ENCODE peak calls at places on chromosomes 7 and 10, in eight cellular contexts. D, Z, N, R, U, S, J and A are unnamed samples.

GRCh38 chr7:79386688-79387422 is 66.6 kb downstream of the MAGI2 start:
- DNase-seq in D (no peak), Z (no peak), N (peak; percentile 31), R (no peak), U (no peak), S (no peak), J (no peak), A (no peak)

GRCh38 chr7:90594791-90595317 is 1.3 kb upstream of the CDK14 start:
- DNase-seq in D (no peak), Z (no peak), N (peak; percentile 35), R (no peak), U (no peak), S (no peak), J (no peak), A (peak; percentile 6)

GRCh38 chr10:116849271-116850057 is at the start of gene ENO4:
- DNase-seq in D (peak; percentile 83), Z (peak; percentile 75), N (peak; percentile 23), R (peak; percentile 70), U (peak; percentile 63), S (peak; percentile 71), J (peak; percentile 72), A (peak; percentile 81)

GRCh38 chr10:96758423-96758822 is 38.1 kb upstream of the PIK3AP1 start:
- DNase-seq in D (no peak), Z (no peak), N (no peak), R (no peak), U (no peak), S (no peak), J (no peak), A (no peak)

GRCh38 chr7:29557954-29558353 is 5.7 kb upstream of the PRR15 start:
- DNase-seq in D (no peak), Z (no peak), N (no peak), R (no peak), U (no peak), S (no peak), J (peak; percentile 20), A (no peak)

GRCh38 chr7:151244156-151244870 is 4.2 kb downstream of the SMARCD3 start:
- DNase-seq in D (no peak), Z (no peak), N (no peak), R (peak; percentile 21), U (no peak), S (peak; percentile 19), J (peak; percentile 35), A (peak; percentile 47)

GRCh38 chr7:43479543-43479942 is 103.4 kb upstream of the STK17A start:
- DNase-seq in D (no peak), Z (no peak), N (no peak), R (no peak), U (no peak), S (no peak), J (no peak), A (no peak)

GRCh38 chr7:146655928-146656797 is 539.6 kb downstream of the CNTNAP2 start:
- DNase-seq in D (no peak), Z (no peak), N (no peak), R (peak; percentile 95), U (no peak), S (peak; percentile 82), J (no peak), A (no peak)